ENCODE peak calls at places on chromosomes 11 and 22, in five cellular contexts. I is K562, O is esophagus squamous epithelium, N is sigmoid colon, Q is body of pancreas. G is an unnamed sample.
A peak's percentile ranks its signal among the peaks of the same experiment; 100 is the strongest.

GRCh38 chr11:77660947-77661346 is 23.4 kb upstream of the CLNS1A start:
- DNase-seq in Q (no peak), I (no peak), N (no peak), O (no peak), G (no peak)

GRCh38 chr11:57496109-57496820 is 19.2 kb downstream of the SLC43A1 start:
- DNase-seq in N (no peak), I (no peak), O (no peak), Q (peak; percentile 81), G (no peak)

GRCh38 chr22:16975155-16975885 is 32.7 kb downstream of the GAB4 start:
- DNase-seq in O (no peak), Q (no peak), I (no peak), N (no peak), G (no peak)

GRCh38 chr22:17592201-17592600 is 28.9 kb downstream of the SLC25A18 start:
- DNase-seq in I (no peak), N (peak; percentile 28), Q (no peak), O (no peak), G (no peak)

GRCh38 chr11:37973926-37974325 is 1375.9 kb upstream of the RAG2 start:
- DNase-seq in O (no peak), I (no peak), Q (no peak), N (no peak), G (no peak)

GRCh38 chr11:67615455-67616430 is 9.0 kb downstream of the NDUFV1 start:
- DNase-seq in I (peak; percentile 48), O (no peak), N (no peak), Q (peak; percentile 62), G (no peak)

GRCh38 chr11:13462311-13462927 is 603 bp downstream of the BTBD10 start:
- DNase-seq in I (peak; percentile 60), N (peak; percentile 78), O (no peak), Q (peak; percentile 45), G (peak; percentile 70)

GRCh38 chr11:61940466-61940865 is 9.7 kb upstream of the BEST1 start:
- DNase-seq in N (no peak), I (no peak), O (no peak), Q (no peak), G (no peak)

GRCh38 chr22:30422481-30423295 is 2.9 kb upstream of the MTFP1 start:
- DNase-seq in I (peak; percentile 40), O (no peak), N (peak; percentile 90), Q (peak; percentile 88), G (peak; percentile 40)

GRCh38 chr11:106482920-106483761 is 405.7 kb downstream of the AASDHPPT start:
- DNase-seq in I (no peak), O (no peak), Q (no peak), N (no peak), G (no peak)

GRCh38 chr11:75780888-75781287 is 12.3 kb downstream of the DGAT2 start:
- DNase-seq in O (no peak), N (no peak), Q (no peak), I (no peak), G (no peak)

GRCh38 chr11:96014234-96014633 is 90.3 kb upstream of the MTMR2 start:
- DNase-seq in O (no peak), I (no peak), N (no peak), Q (no peak), G (no peak)

GRCh38 chr11:96752221-96752620 is 362.4 kb downstream of the JRKL start:
- DNase-seq in O (no peak), N (no peak), I (no peak), Q (no peak), G (no peak)

GRCh38 chr11:116333193-116333592 is 439.6 kb downstream of the BUD13 start:
- DNase-seq in N (no peak), I (no peak), O (no peak), Q (no peak), G (no peak)

GRCh38 chr11:69102732-69103615 is 52.8 kb upstream of the SMIM38 start:
- DNase-seq in N (no peak), Q (no peak), I (peak; percentile 41), O (no peak), G (no peak)

GRCh38 chr22:19082793-19083192 is 39.4 kb downstream of the DGCR2 start:
- DNase-seq in N (peak; percentile 52), O (no peak), I (no peak), Q (no peak), G (no peak)

GRCh38 chr22:36021649-36022048 is 7.0 kb downstream of the RBFOX2 start:
- DNase-seq in Q (no peak), I (no peak), N (no peak), O (no peak), G (no peak)

GRCh38 chr22:43442386-43443060 is 30.7 kb downstream of the MPPED1 start:
- DNase-seq in Q (no peak), I (no peak), N (peak; percentile 46), O (no peak), G (no peak)

GRCh38 chr11:94171693-94172440 is 43.2 kb downstream of the PANX1 start:
- DNase-seq in N (no peak), Q (peak; percentile 42), O (no peak), I (peak; percentile 79), G (no peak)

GRCh38 chr11:67490727-67491065 is 7.9 kb downstream of the AIP start:
- DNase-seq in Q (no peak), N (no peak), O (no peak), I (no peak), G (no peak)

GRCh38 chr11:24078056-24078455 is 418.8 kb upstream of the LUZP2 start:
- DNase-seq in O (no peak), N (no peak), I (no peak), Q (no peak), G (no peak)

DNA sequence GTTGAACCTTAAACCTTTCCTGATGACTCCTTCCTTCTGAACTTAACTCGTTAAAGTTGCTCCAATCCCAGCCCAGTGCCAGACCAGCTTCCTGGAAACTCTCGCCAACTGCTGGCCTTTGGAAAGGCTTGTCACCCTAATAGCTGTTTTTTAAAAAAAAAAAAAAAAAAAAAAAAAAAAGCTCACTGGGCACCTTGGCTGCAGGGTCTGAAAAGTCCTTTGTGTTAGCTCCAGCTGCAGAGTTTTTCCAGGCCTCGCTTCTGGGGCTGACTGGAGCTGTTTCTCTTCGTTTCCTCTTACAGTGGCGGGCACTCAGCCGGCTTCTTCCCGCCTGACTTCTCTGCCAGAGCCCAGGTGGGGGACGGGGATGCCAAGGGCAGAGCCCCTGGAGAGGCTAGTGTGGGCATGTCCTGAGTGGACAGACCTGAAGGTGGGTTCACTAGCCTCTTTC is 25.1 kb downstream of the KCNQ1OT1 start:
- DNase-seq in Q (peak; percentile 61), O (no peak), I (no peak), N (peak; percentile 75), G (no peak)
- TF ChIP-seq POLR2A in Q (no peak), O (no peak), I (no peak), N (no peak), G (no peak)

GRCh38 chr11:64322925-64323260 is 5.0 kb downstream of the PRDX5 start:
- DNase-seq in Q (no peak), N (no peak), I (peak; percentile 42), O (no peak), G (no peak)
- H3K4me1 ChIP-seq in Q (peaks cover 33% of the 10 kb centered on the region), N (no peaks in the 10 kb centered on the region), I (peaks cover 10% of the 10 kb centered on the region), O (peaks cover 37% of the 10 kb centered on the region), G (peaks cover 14% of the 10 kb centered on the region)

GRCh38 chr11:73598719-73599379 is 937 bp upstream of the FAM168A start:
- DNase-seq in I (no peak), Q (no peak), O (no peak), N (no peak), G (no peak)

GRCh38 chr11:73597340-73597955 is 464 bp downstream of the FAM168A start:
- DNase-seq in O (peak; percentile 32), Q (no peak), I (no peak), N (no peak), G (no peak)

GRCh38 chr11:73596547-73596946 is 1.4 kb downstream of the FAM168A start:
- DNase-seq in O (no peak), I (no peak), Q (no peak), N (no peak), G (no peak)

GRCh38 chr11:73592640-73593039 is 5.3 kb downstream of the FAM168A start:
- DNase-seq in N (no peak), O (no peak), Q (no peak), I (no peak), G (no peak)

GRCh38 chr11:73597956-73598718 is at the start of gene FAM168A:
- DNase-seq in I (peak; percentile 94), O (peak; percentile 73), Q (peak; percentile 98), N (peak; percentile 97), G (peak; percentile 98)
- TF ChIP-seq POLR2A in I (peak; percentile 81), O (no peak), Q (peak; percentile 73), N (peak; percentile 55), G (peak; percentile 75)

DNA sequence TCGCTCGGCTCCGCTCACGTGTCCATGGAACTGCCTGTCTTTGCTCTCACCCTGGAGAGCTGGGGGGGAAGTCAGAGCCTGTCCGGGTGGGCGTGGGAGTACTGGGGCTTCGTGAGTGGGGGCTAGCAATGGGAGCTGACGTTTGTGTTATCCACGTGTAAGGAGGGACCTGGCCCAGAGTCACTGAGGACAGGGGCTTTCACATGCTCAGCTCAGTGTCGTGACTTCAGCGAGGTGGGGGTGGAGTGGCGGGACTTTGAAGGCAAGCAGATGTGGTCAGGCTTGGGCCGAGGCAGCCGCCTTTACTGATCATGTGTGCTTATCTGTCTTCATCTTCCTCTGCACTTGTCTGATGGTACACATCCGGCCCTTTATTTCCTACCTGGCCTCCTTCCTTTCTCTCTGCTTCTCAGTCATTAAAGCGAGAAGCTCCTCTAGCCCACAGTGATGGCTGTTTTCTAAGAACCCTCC is 113.1 kb upstream of the NNMT start:
- DNase-seq in O (no peak), Q (peak; percentile 51), N (peak; percentile 93), I (no peak), G (no peak)
- H3K4me1 ChIP-seq in O (peaks cover 23% of the 10 kb centered on the region), Q (peaks cover 62% of the 10 kb centered on the region), N (no peaks in the 10 kb centered on the region), I (peaks cover 15% of the 10 kb centered on the region), G (peaks cover 45% of the 10 kb centered on the region)

G was measured in heart left ventricle.